ENCODE peak calls at places on chromosomes 6 and 20, in ten cellular contexts. One of them, this sample, is unnamed.

GRCh38 chr6:104896914-104897313 is 37.2 kb upstream of the HACE1 start:
- DNase-seq in tibial artery: no peak
- DNase-seq in vagina: no peak
- DNase-seq in GM23338: peak
- DNase-seq in tibial nerve: no peak
- DNase-seq in CD8-positive, alpha-beta T cell: no peak
- DNase-seq in testis: no peak
- DNase-seq in psoas muscle: no peak
- DNase-seq in IMR-90: no peak
- DNase-seq in astrocyte: no peak
- DNase-seq in this sample: peak

GRCh38 chr20:47568019-47568418 is 66.3 kb downstream of the NCOA3 start:
- DNase-seq in CD8-positive, alpha-beta T cell: no peak
- DNase-seq in testis: no peak
- DNase-seq in GM23338: no peak
- DNase-seq in tibial nerve: no peak
- DNase-seq in astrocyte: peak
- DNase-seq in psoas muscle: no peak
- DNase-seq in IMR-90: peak
- DNase-seq in tibial artery: no peak
- DNase-seq in vagina: no peak
- DNase-seq in this sample: no peak

GRCh38 chr6:10028202-10028601 is 386.7 kb downstream of the TFAP2A start:
- DNase-seq in testis: no peak
- DNase-seq in astrocyte: no peak
- DNase-seq in tibial nerve: no peak
- DNase-seq in CD8-positive, alpha-beta T cell: no peak
- DNase-seq in vagina: no peak
- DNase-seq in GM23338: no peak
- DNase-seq in IMR-90: no peak
- DNase-seq in tibial artery: no peak
- DNase-seq in psoas muscle: no peak
- DNase-seq in this sample: no peak

GRCh38 chr6:5747379-5747778 is 259.3 kb downstream of the NRN1 start:
- DNase-seq in testis: no peak
- DNase-seq in vagina: no peak
- DNase-seq in GM23338: no peak
- DNase-seq in tibial nerve: no peak
- DNase-seq in IMR-90: no peak
- DNase-seq in tibial artery: no peak
- DNase-seq in astrocyte: no peak
- DNase-seq in CD8-positive, alpha-beta T cell: no peak
- DNase-seq in psoas muscle: no peak
- DNase-seq in this sample: no peak

GRCh38 chr20:63396300-63396699 is 35.2 kb upstream of the CHRNA4 start:
- DNase-seq in testis: no peak
- DNase-seq in psoas muscle: no peak
- DNase-seq in astrocyte: no peak
- DNase-seq in GM23338: no peak
- DNase-seq in CD8-positive, alpha-beta T cell: no peak
- DNase-seq in tibial artery: no peak
- DNase-seq in tibial nerve: no peak
- DNase-seq in vagina: no peak
- DNase-seq in IMR-90: no peak
- DNase-seq in this sample: no peak

GRCh38 chr6:111105578-111105977 is 18.3 kb downstream of the SLC16A10 start:
- DNase-seq in IMR-90: peak
- DNase-seq in CD8-positive, alpha-beta T cell: no peak
- DNase-seq in vagina: no peak
- DNase-seq in astrocyte: peak
- DNase-seq in testis: peak
- DNase-seq in tibial artery: no peak
- DNase-seq in psoas muscle: peak
- DNase-seq in GM23338: no peak
- DNase-seq in tibial nerve: no peak
- DNase-seq in this sample: peak

GRCh38 chr20:48606841-48607543 is 220.8 kb downstream of the PREX1 start:
- DNase-seq in IMR-90: no peak
- DNase-seq in tibial nerve: no peak
- DNase-seq in testis: no peak
- DNase-seq in psoas muscle: no peak
- DNase-seq in tibial artery: no peak
- DNase-seq in astrocyte: no peak
- DNase-seq in vagina: no peak
- DNase-seq in GM23338: no peak
- DNase-seq in CD8-positive, alpha-beta T cell: no peak
- DNase-seq in this sample: no peak

GRCh38 chr6:138011413-138011812 is 95.8 kb downstream of the PERP start:
- DNase-seq in IMR-90: no peak
- DNase-seq in tibial nerve: no peak
- DNase-seq in testis: no peak
- DNase-seq in CD8-positive, alpha-beta T cell: no peak
- DNase-seq in vagina: no peak
- DNase-seq in psoas muscle: no peak
- DNase-seq in tibial artery: no peak
- DNase-seq in astrocyte: no peak
- DNase-seq in GM23338: no peak
- DNase-seq in this sample: no peak

GRCh38 chr6:155352130-155352420 is 37.8 kb upstream of the TFB1M start:
- DNase-seq in vagina: no peak
- DNase-seq in psoas muscle: no peak
- DNase-seq in tibial nerve: no peak
- DNase-seq in testis: no peak
- DNase-seq in CD8-positive, alpha-beta T cell: no peak
- DNase-seq in tibial artery: no peak
- DNase-seq in GM23338: no peak
- DNase-seq in IMR-90: no peak
- DNase-seq in astrocyte: no peak
- DNase-seq in this sample: no peak

GRCh38 chr20:57654998-57655811 is 35.0 kb upstream of the ZBP1 start:
- DNase-seq in tibial artery: no peak
- DNase-seq in GM23338: peak
- DNase-seq in CD8-positive, alpha-beta T cell: no peak
- DNase-seq in tibial nerve: peak
- DNase-seq in testis: peak
- DNase-seq in vagina: no peak
- DNase-seq in IMR-90: no peak
- DNase-seq in psoas muscle: no peak
- DNase-seq in astrocyte: no peak
- DNase-seq in this sample: no peak

GRCh38 chr6:142008776-142009175 is 123.9 kb upstream of the GJE1 start:
- DNase-seq in tibial nerve: no peak
- DNase-seq in testis: no peak
- DNase-seq in IMR-90: no peak
- DNase-seq in GM23338: no peak
- DNase-seq in CD8-positive, alpha-beta T cell: no peak
- DNase-seq in tibial artery: no peak
- DNase-seq in astrocyte: no peak
- DNase-seq in psoas muscle: no peak
- DNase-seq in vagina: no peak
- DNase-seq in this sample: no peak

DNA sequence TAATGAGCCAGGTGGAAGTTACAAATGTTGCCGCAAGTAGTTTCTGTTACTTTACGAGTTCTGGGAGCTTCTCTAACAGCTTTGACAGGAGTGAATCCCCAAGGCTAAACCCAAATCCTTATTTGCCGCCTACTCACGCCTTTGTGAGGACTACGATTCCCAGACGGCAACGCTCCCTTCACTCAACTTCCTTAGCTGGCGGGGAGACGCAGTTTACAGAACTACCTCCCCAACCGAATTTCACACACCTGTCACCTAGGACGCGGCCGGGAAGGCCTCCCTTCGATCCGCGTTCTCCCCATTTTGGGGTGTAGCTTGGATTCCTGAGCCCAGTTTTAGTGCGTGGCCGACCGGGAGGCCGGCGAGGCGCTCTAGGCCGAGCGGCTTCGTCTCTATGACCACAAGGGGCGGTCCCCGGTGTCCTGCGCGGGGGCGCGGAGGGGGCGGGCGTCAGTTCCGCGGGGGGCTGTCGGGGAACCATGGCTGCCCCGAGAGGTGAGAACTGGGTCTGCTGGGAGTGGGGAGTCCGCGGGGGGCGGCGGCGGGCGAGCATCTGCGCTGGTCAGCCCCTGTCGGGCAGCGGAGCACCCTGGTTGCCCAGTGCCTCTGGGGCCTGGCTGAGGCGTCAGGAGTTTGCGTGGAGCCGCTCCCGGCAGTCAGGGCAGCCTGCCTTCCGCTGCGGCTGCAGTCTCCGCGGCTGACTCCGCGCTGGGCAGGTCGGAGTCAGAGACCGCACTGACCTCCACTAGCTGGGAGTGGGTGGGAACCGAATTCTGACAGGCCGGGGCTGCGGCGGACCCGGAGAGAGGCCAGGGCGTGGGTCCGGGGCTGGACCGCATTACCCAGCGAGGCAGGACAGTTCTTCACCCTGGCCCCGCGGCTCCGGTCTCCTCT is at the start of gene SLC35A1:
- DNase-seq in vagina: no peak
- DNase-seq in testis: peak
- DNase-seq in CD8-positive, alpha-beta T cell: peak
- DNase-seq in IMR-90: peak
- DNase-seq in tibial artery: peak
- DNase-seq in astrocyte: peak
- DNase-seq in tibial nerve: peak
- DNase-seq in psoas muscle: peak
- DNase-seq in GM23338: peak
- DNase-seq in this sample: peak
- TF ChIP-seq CTCF in vagina: peak
- TF ChIP-seq CTCF in testis: peak
- TF ChIP-seq CTCF in CD8-positive, alpha-beta T cell: peak
- TF ChIP-seq CTCF in IMR-90: no peak
- TF ChIP-seq CTCF in tibial artery: peak
- TF ChIP-seq CTCF in astrocyte: no peak
- TF ChIP-seq CTCF in tibial nerve: peak
- TF ChIP-seq CTCF in psoas muscle: peak
- TF ChIP-seq CTCF in GM23338: no peak
- TF ChIP-seq CTCF in this sample: no peak

GRCh38 chr20:23160536-23161243 is 74.6 kb upstream of the CD93 start:
- DNase-seq in psoas muscle: no peak
- DNase-seq in testis: no peak
- DNase-seq in IMR-90: no peak
- DNase-seq in astrocyte: peak
- DNase-seq in tibial nerve: peak
- DNase-seq in vagina: peak
- DNase-seq in CD8-positive, alpha-beta T cell: no peak
- DNase-seq in tibial artery: no peak
- DNase-seq in GM23338: peak
- DNase-seq in this sample: no peak
- H3K27ac ChIP-seq in psoas muscle: peak
- H3K27ac ChIP-seq in testis: peak
- H3K27ac ChIP-seq in IMR-90: no peak
- H3K27ac ChIP-seq in astrocyte: peak
- H3K27ac ChIP-seq in tibial nerve: peak
- H3K27ac ChIP-seq in vagina: peak
- H3K27ac ChIP-seq in CD8-positive, alpha-beta T cell: no peak
- H3K27ac ChIP-seq in tibial artery: peak
- H3K27ac ChIP-seq in GM23338: no peak
- H3K27ac ChIP-seq in this sample: peak

GRCh38 chr6:31087494-31088089 is 24.8 kb downstream of the C6orf15 start:
- DNase-seq in psoas muscle: peak
- DNase-seq in tibial nerve: peak
- DNase-seq in CD8-positive, alpha-beta T cell: peak
- DNase-seq in astrocyte: peak
- DNase-seq in vagina: no peak
- DNase-seq in testis: peak
- DNase-seq in GM23338: peak
- DNase-seq in tibial artery: peak
- DNase-seq in IMR-90: peak
- DNase-seq in this sample: peak

GRCh38 chr6:31081872-31082271 is 30.5 kb downstream of the C6orf15 start:
- DNase-seq in GM23338: no peak
- DNase-seq in vagina: no peak
- DNase-seq in astrocyte: no peak
- DNase-seq in testis: no peak
- DNase-seq in psoas muscle: no peak
- DNase-seq in CD8-positive, alpha-beta T cell: no peak
- DNase-seq in tibial nerve: no peak
- DNase-seq in IMR-90: no peak
- DNase-seq in tibial artery: no peak
- DNase-seq in this sample: no peak

GRCh38 chr6:31079656-31080261 is 32.6 kb downstream of the C6orf15 start:
- DNase-seq in CD8-positive, alpha-beta T cell: peak
- DNase-seq in tibial artery: peak
- DNase-seq in GM23338: peak
- DNase-seq in IMR-90: peak
- DNase-seq in psoas muscle: peak
- DNase-seq in astrocyte: no peak
- DNase-seq in tibial nerve: peak
- DNase-seq in testis: peak
- DNase-seq in vagina: no peak
- DNase-seq in this sample: peak

GRCh38 chr6:31086788-31087440 is 25.5 kb downstream of the C6orf15 start:
- DNase-seq in psoas muscle: no peak
- DNase-seq in tibial artery: no peak
- DNase-seq in GM23338: no peak
- DNase-seq in testis: no peak
- DNase-seq in vagina: no peak
- DNase-seq in IMR-90: peak
- DNase-seq in astrocyte: peak
- DNase-seq in tibial nerve: no peak
- DNase-seq in CD8-positive, alpha-beta T cell: no peak
- DNase-seq in this sample: no peak

DNA sequence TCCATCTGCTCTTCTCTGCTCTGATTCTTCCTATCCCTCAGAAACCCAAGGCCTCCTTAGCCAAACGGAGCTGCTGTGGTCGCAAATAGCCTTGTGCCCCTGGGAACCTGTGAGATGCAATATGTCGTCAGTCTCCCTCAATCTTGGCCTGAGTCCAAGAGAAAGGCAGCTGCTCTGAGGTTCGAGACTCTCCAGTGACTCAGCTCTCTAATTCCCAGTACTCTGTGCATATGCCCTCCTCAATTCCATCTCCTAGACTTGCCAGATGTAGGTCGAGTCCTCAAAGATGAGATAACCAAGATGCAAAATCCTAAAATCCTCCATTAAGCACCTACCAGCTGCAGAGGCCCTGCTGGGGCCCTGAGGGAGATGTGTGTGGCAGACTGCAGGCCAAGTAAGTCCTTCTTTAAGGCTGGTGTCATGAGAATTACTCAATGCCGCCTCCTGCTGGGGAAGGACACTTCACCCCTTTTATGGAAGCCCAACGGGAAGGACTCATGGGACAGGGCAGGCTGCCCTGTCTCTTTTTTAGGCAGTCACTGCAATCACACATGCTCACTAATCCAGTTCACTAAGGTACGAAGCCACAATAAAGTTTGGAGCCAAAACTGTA is 28.5 kb downstream of the C6orf15 start:
- DNase-seq in GM23338: peak
- DNase-seq in IMR-90: peak
- DNase-seq in tibial artery: no peak
- DNase-seq in tibial nerve: peak
- DNase-seq in psoas muscle: peak
- DNase-seq in CD8-positive, alpha-beta T cell: no peak
- DNase-seq in testis: peak
- DNase-seq in vagina: no peak
- DNase-seq in astrocyte: peak
- DNase-seq in this sample: no peak
- TF ChIP-seq CTCF in GM23338: peak
- TF ChIP-seq CTCF in IMR-90: peak
- TF ChIP-seq CTCF in tibial artery: peak
- TF ChIP-seq CTCF in tibial nerve: no peak
- TF ChIP-seq CTCF in psoas muscle: peak
- TF ChIP-seq CTCF in CD8-positive, alpha-beta T cell: no peak
- TF ChIP-seq CTCF in testis: no peak
- TF ChIP-seq CTCF in vagina: no peak
- TF ChIP-seq CTCF in astrocyte: no peak
- TF ChIP-seq CTCF in this sample: no peak

GRCh38 chr6:127952176-127952575 is 51.3 kb upstream of the THEMIS start:
- DNase-seq in GM23338: no peak
- DNase-seq in tibial artery: no peak
- DNase-seq in IMR-90: no peak
- DNase-seq in tibial nerve: no peak
- DNase-seq in CD8-positive, alpha-beta T cell: no peak
- DNase-seq in vagina: no peak
- DNase-seq in psoas muscle: no peak
- DNase-seq in testis: no peak
- DNase-seq in astrocyte: no peak
- DNase-seq in this sample: no peak
- H3K27ac ChIP-seq in GM23338: no peak
- H3K27ac ChIP-seq in tibial artery: no peak
- H3K27ac ChIP-seq in IMR-90: no peak
- H3K27ac ChIP-seq in tibial nerve: no peak
- H3K27ac ChIP-seq in CD8-positive, alpha-beta T cell: no peak
- H3K27ac ChIP-seq in vagina: no peak
- H3K27ac ChIP-seq in psoas muscle: no peak
- H3K27ac ChIP-seq in testis: no peak
- H3K27ac ChIP-seq in astrocyte: no peak
- H3K27ac ChIP-seq in this sample: no peak

This sample was measured in RWPE1.